ENCODE peak calls at places on chromosomes 13 and 19, in five cellular contexts. W, Y, L, D and V are unnamed samples.

GRCh38 chr13:30792257-30793000 is 57.1 kb downstream of the ALOX5AP start:
- DNase-seq in W (no peak), Y (peak), L (peak), D (peak), V (peak)

GRCh38 chr13:109422163-109422562 is 364.2 kb downstream of the IRS2 start:
- DNase-seq in W (no peak), Y (no peak), L (no peak), D (no peak), V (no peak)

GRCh38 chr19:18097993-18098890 is 664 bp downstream of the MAST3 start:
- DNase-seq in W (peak), Y (no peak), L (no peak), D (no peak), V (no peak)

GRCh38 chr13:41837668-41838067 is 123.2 kb downstream of the VWA8 start:
- DNase-seq in W (no peak), Y (no peak), L (no peak), D (no peak), V (no peak)

GRCh38 chr13:85108356-85108755 is 690.9 kb downstream of the SLITRK6 start:
- DNase-seq in W (no peak), Y (peak), L (no peak), D (no peak), V (no peak)

GRCh38 chr19:42198676-42199439 is 18.6 kb downstream of the DEDD2 start:
- DNase-seq in W (no peak), Y (no peak), L (no peak), D (no peak), V (no peak)

GRCh38 chr13:97306646-97307045 is 84.5 kb downstream of the MBNL2 start:
- DNase-seq in W (no peak), Y (no peak), L (no peak), D (no peak), V (no peak)

GRCh38 chr13:74978596-74978995 is 503.4 kb downstream of the TBC1D4 start:
- DNase-seq in W (no peak), Y (no peak), L (peak), D (no peak), V (no peak)

GRCh38 chr13:19673473-19674430 is 40.3 kb downstream of the MPHOSPH8 start:
- DNase-seq in W (no peak), Y (no peak), L (no peak), D (no peak), V (no peak)

GRCh38 chr19:38049105-38049649 is 142.2 kb downstream of the SIPA1L3 start:
- DNase-seq in W (peak), Y (no peak), L (no peak), D (peak), V (no peak)

GRCh38 chr13:32734511-32734910 is 148.3 kb downstream of the PDS5B start:
- DNase-seq in W (no peak), Y (peak), L (no peak), D (peak), V (no peak)

GRCh38 chr13:99151516-99151915 is 49.1 kb upstream of the UBAC2 start:
- DNase-seq in W (no peak), Y (peak), L (no peak), D (peak), V (no peak)

GRCh38 chr13:111461445-111462149 is 141.2 kb downstream of the TEX29 start:
- DNase-seq in W (no peak), Y (no peak), L (no peak), D (no peak), V (no peak)

GRCh38 chr13:51557423-51557822 is 26.8 kb upstream of the WDFY2 start:
- DNase-seq in W (no peak), Y (no peak), L (no peak), D (no peak), V (no peak)

GRCh38 chr19:35030257-35031071 is at the start of gene SCN1B:
- DNase-seq in W (no peak), Y (peak), L (peak), D (peak), V (peak)

GRCh38 chr13:112725346-112726017 is 35.6 kb downstream of the ATP11A start:
- DNase-seq in W (no peak), Y (no peak), L (no peak), D (peak), V (no peak)

GRCh38 chr13:30415430-30416030 is 6.8 kb upstream of the UBE2L5 start:
- DNase-seq in W (no peak), Y (no peak), L (no peak), D (peak), V (no peak)

GRCh38 chr13:38970380-38971051 is 20.1 kb downstream of the STOML3 start:
- DNase-seq in W (no peak), Y (no peak), L (no peak), D (no peak), V (no peak)

GRCh38 chr13:80116107-80116506 is 224.8 kb downstream of the SPRY2 start:
- DNase-seq in W (no peak), Y (peak), L (no peak), D (peak), V (no peak)

GRCh38 chr13:49086711-49087110 is 111.0 kb downstream of the FNDC3A start:
- DNase-seq in W (no peak), Y (peak), L (no peak), D (peak), V (no peak)

GRCh38 chr19:48698046-48698445 is 2.3 kb downstream of the FUT2 start:
- DNase-seq in W (no peak), Y (no peak), L (no peak), D (peak), V (no peak)

GRCh38 chr13:85405316-85405897 is 393.8 kb downstream of the SLITRK6 start:
- DNase-seq in W (no peak), Y (no peak), L (no peak), D (no peak), V (no peak)

GRCh38 chr19:574658-575526 is 2.5 kb downstream of the BSG start:
- DNase-seq in W (no peak), Y (peak), L (peak), D (peak), V (peak)

GRCh38 chr13:74287672-74288169 is 153.5 kb upstream of the KLF12 start:
- DNase-seq in W (peak), Y (peak), L (peak), D (peak), V (peak)

GRCh38 chr19:38144667-38145066 is 79.4 kb downstream of the DPF1 start:
- DNase-seq in W (no peak), Y (no peak), L (no peak), D (no peak), V (no peak)

GRCh38 chr19:19461671-19462622 is 53.4 kb downstream of the TSSK6 start:
- DNase-seq in W (no peak), Y (no peak), L (peak), D (no peak), V (peak)

GRCh38 chr13:50846861-50847475 is 3.5 kb upstream of the DLEU7 start:
- DNase-seq in W (no peak), Y (no peak), L (no peak), D (no peak), V (no peak)

GRCh38 chr13:73215807-73216206 is 157.0 kb downstream of the KLF5 start:
- DNase-seq in W (no peak), Y (no peak), L (no peak), D (peak), V (no peak)

GRCh38 chr13:95115525-95115924 is 185.7 kb downstream of the ABCC4 start:
- DNase-seq in W (no peak), Y (peak), L (no peak), D (no peak), V (no peak)

GRCh38 chr13:29547135-29547534 is 48.4 kb downstream of the SLC7A1 start:
- DNase-seq in W (no peak), Y (no peak), L (no peak), D (no peak), V (no peak)

GRCh38 chr19:22595422-22595821 is 38.7 kb upstream of the ZNF492 start:
- DNase-seq in W (no peak), Y (no peak), L (no peak), D (no peak), V (no peak)

GRCh38 chr19:18479964-18480723 is 41.7 kb downstream of the ELL start:
- DNase-seq in W (no peak), Y (no peak), L (no peak), D (peak), V (no peak)

GRCh38 chr13:114112826-114113322 is 19.5 kb downstream of the RASA3 start:
- DNase-seq in W (no peak), Y (no peak), L (no peak), D (no peak), V (peak)

GRCh38 chr19:3522421-3523360 is 16.3 kb upstream of the TEKTIP1 start:
- DNase-seq in W (no peak), Y (no peak), L (no peak), D (no peak), V (no peak)

GRCh38 chr19:3520166-3521103 is 14.3 kb downstream of the FZR1 start:
- DNase-seq in W (no peak), Y (peak), L (no peak), D (no peak), V (no peak)

GRCh38 chr19:3518669-3519068 is 12.6 kb downstream of the FZR1 start:
- DNase-seq in W (no peak), Y (no peak), L (no peak), D (no peak), V (no peak)

GRCh38 chr19:3519126-3519525 is 13.0 kb downstream of the FZR1 start:
- DNase-seq in W (no peak), Y (no peak), L (no peak), D (no peak), V (no peak)

DNA sequence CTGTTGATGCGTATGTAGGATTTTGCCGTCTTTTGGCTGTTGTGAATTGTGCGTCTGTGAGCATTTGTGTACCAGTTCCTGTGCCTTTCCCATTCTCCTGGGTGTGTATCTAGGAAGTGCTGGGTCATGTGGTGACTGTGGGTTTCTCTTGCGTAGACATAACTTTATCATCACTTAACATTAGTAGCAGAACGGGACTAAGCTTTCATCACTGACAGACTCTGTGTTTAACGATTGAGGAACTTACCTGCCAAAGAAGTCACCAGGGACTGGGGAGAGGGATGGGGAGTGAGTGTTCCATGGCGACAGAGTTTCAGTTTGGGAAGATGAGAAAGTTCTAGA is 15.0 kb downstream of the FZR1 start:
- DNase-seq in W (no peak), Y (no peak), L (no peak), D (no peak), V (no peak)
- TF ChIP-seq CTCF in W (no peak), Y (no peak), L (no peak), D (no peak), V (no peak)

GRCh38 chr19:58557253-58558065 is 952 bp downstream of the UBE2M start:
- DNase-seq in W (no peak), Y (no peak), L (no peak), D (no peak), V (no peak)
- TF ChIP-seq CTCF in W (no peak), Y (no peak), L (no peak), D (no peak), V (no peak)

GRCh38 chr13:101875091-101875490 is 422.6 kb downstream of the ITGBL1 start:
- DNase-seq in W (no peak), Y (no peak), L (no peak), D (no peak), V (no peak)
- TF ChIP-seq CTCF in W (no peak), Y (no peak), L (no peak), D (no peak), V (no peak)

DNA sequence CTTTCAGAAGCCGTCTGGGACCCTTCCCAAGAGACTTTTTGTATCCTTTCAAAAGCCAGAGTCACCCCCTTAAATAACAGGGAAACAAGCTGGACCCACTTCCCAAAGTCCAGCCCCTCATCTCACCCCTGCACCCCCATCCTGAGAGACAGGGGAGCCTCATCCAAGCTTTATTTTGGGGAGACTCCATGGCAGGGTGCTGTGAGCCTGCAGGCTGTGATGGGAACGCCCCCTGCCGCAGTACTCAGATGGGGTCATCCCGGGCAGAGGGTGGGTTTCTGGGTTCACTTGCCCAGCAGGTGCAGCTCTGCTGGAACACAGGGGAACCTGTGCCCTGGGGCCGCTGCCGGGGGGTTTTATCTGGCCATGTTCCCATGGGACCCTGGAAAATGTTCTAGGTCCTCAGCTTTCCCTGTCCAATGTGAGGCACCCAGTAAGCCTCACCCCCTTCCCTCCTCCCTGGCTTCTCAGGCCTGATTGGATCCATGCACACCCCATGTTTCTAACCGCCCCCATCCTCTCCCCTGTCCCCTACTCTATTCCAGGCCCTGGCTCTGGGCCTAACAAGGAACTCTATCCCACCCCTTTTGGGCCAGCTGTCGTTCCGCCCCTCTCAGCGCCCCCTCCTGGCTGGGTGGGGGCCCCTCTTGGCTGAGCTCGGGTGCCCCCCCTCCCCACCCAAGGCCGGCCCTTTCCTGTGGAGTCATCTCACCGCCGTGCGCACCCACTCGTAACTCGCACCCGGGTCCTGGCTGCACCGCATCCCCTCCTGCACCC is 1.0 kb downstream of the HIF3A start:
- DNase-seq in W (no peak), Y (no peak), L (no peak), D (no peak), V (peak)
- TF ChIP-seq CTCF in W (no peak), Y (no peak), L (no peak), D (peak), V (peak)